ENCODE peak calls at places on chromosomes 2 and 18, in seven cellular contexts. One of them, this sample, is unnamed.
A peak's percentile ranks its signal among the peaks of the same experiment; 100 is the strongest.

GRCh38 chr2:42133771-42134195 is 35.4 kb upstream of the EML4 start:
- DNase-seq in caudate nucleus: no peak
- DNase-seq in stimulated activated CD8-positive, alpha-beta memory T cell treated with anti-CD3 and anti-CD28 coated beads, Interleukin-7, amount 100 ng/mL, for 24 hours: no peak
- DNase-seq in cardiac fibroblast: no peak
- DNase-seq in choroid plexus epithelial cell: no peak
- DNase-seq in LoVo: no peak
- DNase-seq in iPS-NIHi11: no peak
- DNase-seq in this sample: no peak

GRCh38 chr2:128313076-128313836 is 5.4 kb downstream of the HS6ST1 start:
- DNase-seq in caudate nucleus: no peak
- DNase-seq in stimulated activated CD8-positive, alpha-beta memory T cell treated with anti-CD3 and anti-CD28 coated beads, Interleukin-7, amount 100 ng/mL, for 24 hours: no peak
- DNase-seq in cardiac fibroblast: peak; percentile 34
- DNase-seq in choroid plexus epithelial cell: no peak
- DNase-seq in LoVo: no peak
- DNase-seq in iPS-NIHi11: peak; percentile 40
- DNase-seq in this sample: no peak

GRCh38 chr18:73774836-73775509 is 372.7 kb downstream of the FBXO15 start:
- DNase-seq in caudate nucleus: peak; percentile 14
- DNase-seq in stimulated activated CD8-positive, alpha-beta memory T cell treated with anti-CD3 and anti-CD28 coated beads, Interleukin-7, amount 100 ng/mL, for 24 hours: no peak
- DNase-seq in cardiac fibroblast: no peak
- DNase-seq in choroid plexus epithelial cell: no peak
- DNase-seq in LoVo: no peak
- DNase-seq in iPS-NIHi11: peak; percentile 19
- DNase-seq in this sample: no peak

GRCh38 chr2:170717991-170718589 is 3.0 kb downstream of the SP5 start:
- DNase-seq in caudate nucleus: no peak
- DNase-seq in stimulated activated CD8-positive, alpha-beta memory T cell treated with anti-CD3 and anti-CD28 coated beads, Interleukin-7, amount 100 ng/mL, for 24 hours: no peak
- DNase-seq in cardiac fibroblast: no peak
- DNase-seq in choroid plexus epithelial cell: no peak
- DNase-seq in LoVo: no peak
- DNase-seq in iPS-NIHi11: no peak
- DNase-seq in this sample: no peak

GRCh38 chr2:148614332-148615049 is 30.1 kb upstream of the EPC2 start:
- DNase-seq in caudate nucleus: no peak
- DNase-seq in stimulated activated CD8-positive, alpha-beta memory T cell treated with anti-CD3 and anti-CD28 coated beads, Interleukin-7, amount 100 ng/mL, for 24 hours: no peak
- DNase-seq in cardiac fibroblast: peak; percentile 46
- DNase-seq in choroid plexus epithelial cell: peak; percentile 64
- DNase-seq in LoVo: no peak
- DNase-seq in iPS-NIHi11: peak; percentile 28
- DNase-seq in this sample: no peak

GRCh38 chr2:63977904-63978303 is 41.3 kb downstream of the VPS54 start:
- DNase-seq in caudate nucleus: no peak
- DNase-seq in stimulated activated CD8-positive, alpha-beta memory T cell treated with anti-CD3 and anti-CD28 coated beads, Interleukin-7, amount 100 ng/mL, for 24 hours: no peak
- DNase-seq in cardiac fibroblast: no peak
- DNase-seq in choroid plexus epithelial cell: no peak
- DNase-seq in LoVo: no peak
- DNase-seq in iPS-NIHi11: no peak
- DNase-seq in this sample: no peak

GRCh38 chr2:63765117-63765516 is 76.6 kb upstream of the UGP2 start:
- DNase-seq in caudate nucleus: no peak
- DNase-seq in stimulated activated CD8-positive, alpha-beta memory T cell treated with anti-CD3 and anti-CD28 coated beads, Interleukin-7, amount 100 ng/mL, for 24 hours: no peak
- DNase-seq in cardiac fibroblast: no peak
- DNase-seq in choroid plexus epithelial cell: no peak
- DNase-seq in LoVo: no peak
- DNase-seq in iPS-NIHi11: peak; percentile 17
- DNase-seq in this sample: no peak

GRCh38 chr2:172462393-172463381 is 35.3 kb downstream of the ITGA6 start:
- DNase-seq in caudate nucleus: no peak
- DNase-seq in stimulated activated CD8-positive, alpha-beta memory T cell treated with anti-CD3 and anti-CD28 coated beads, Interleukin-7, amount 100 ng/mL, for 24 hours: no peak
- DNase-seq in cardiac fibroblast: no peak
- DNase-seq in choroid plexus epithelial cell: no peak
- DNase-seq in LoVo: peak; percentile 69
- DNase-seq in iPS-NIHi11: no peak
- DNase-seq in this sample: peak; percentile 39

GRCh38 chr2:172283476-172283875 is 143.9 kb upstream of the ITGA6 start:
- DNase-seq in caudate nucleus: no peak
- DNase-seq in stimulated activated CD8-positive, alpha-beta memory T cell treated with anti-CD3 and anti-CD28 coated beads, Interleukin-7, amount 100 ng/mL, for 24 hours: no peak
- DNase-seq in cardiac fibroblast: peak; percentile 16
- DNase-seq in choroid plexus epithelial cell: peak; percentile 61
- DNase-seq in LoVo: no peak
- DNase-seq in iPS-NIHi11: no peak
- DNase-seq in this sample: no peak

GRCh38 chr2:206968139-206969086 is 29.1 kb downstream of the CPO start:
- DNase-seq in caudate nucleus: no peak
- DNase-seq in stimulated activated CD8-positive, alpha-beta memory T cell treated with anti-CD3 and anti-CD28 coated beads, Interleukin-7, amount 100 ng/mL, for 24 hours: no peak
- DNase-seq in cardiac fibroblast: no peak
- DNase-seq in choroid plexus epithelial cell: no peak
- DNase-seq in LoVo: no peak
- DNase-seq in iPS-NIHi11: no peak
- DNase-seq in this sample: no peak

GRCh38 chr2:36539631-36540030 is 58.3 kb downstream of the FEZ2 start:
- DNase-seq in caudate nucleus: no peak
- DNase-seq in stimulated activated CD8-positive, alpha-beta memory T cell treated with anti-CD3 and anti-CD28 coated beads, Interleukin-7, amount 100 ng/mL, for 24 hours: no peak
- DNase-seq in cardiac fibroblast: no peak
- DNase-seq in choroid plexus epithelial cell: no peak
- DNase-seq in LoVo: no peak
- DNase-seq in iPS-NIHi11: no peak
- DNase-seq in this sample: no peak

This sample was measured in effector memory CD4-positive, alpha-beta T cell.